ENCODE peak calls at places on chromosome 6, in five cellular contexts. S, B, K, I and Q are unnamed samples.

GRCh38 chr6:34465551-34466241 is at the start of gene PACSIN1:
- DNase-seq in K (no peak), B (no peak), I (peak), S (no peak), Q (no peak)

GRCh38 chr6:89555751-89556150 is 82.8 kb downstream of the LYRM2 start:
- DNase-seq in S (no peak), B (no peak), K (no peak), I (no peak), Q (no peak)

GRCh38 chr6:142635130-142635529 is 309.8 kb downstream of the HIVEP2 start:
- DNase-seq in S (no peak), K (peak), B (peak), I (no peak), Q (no peak)

GRCh38 chr6:68718379-68719073 is 83.4 kb downstream of the ADGRB3 start:
- DNase-seq in S (peak), K (no peak), B (no peak), I (no peak), Q (no peak)

GRCh38 chr6:39952170-39952569 is 17.9 kb upstream of the MOCS1 start:
- DNase-seq in I (no peak), K (no peak), B (no peak), S (peak), Q (no peak)

GRCh38 chr6:35719407-35719829 is 17.4 kb upstream of the ARMC12 start:
- DNase-seq in I (no peak), S (no peak), K (no peak), B (no peak), Q (no peak)

GRCh38 chr6:61909541-61909940 is 376.5 kb downstream of the KHDRBS2 start:
- DNase-seq in S (no peak), B (no peak), I (no peak), K (no peak), Q (no peak)

GRCh38 chr6:65728879-65729479 is 22.0 kb upstream of the EYS start:
- DNase-seq in B (no peak), K (no peak), I (no peak), S (no peak), Q (no peak)

GRCh38 chr6:57173886-57174510 is 1.9 kb downstream of the BAG2 start:
- DNase-seq in B (peak), I (no peak), K (peak), S (peak), Q (no peak)

GRCh38 chr6:54481096-54481495 is 172.9 kb downstream of the TINAG start:
- DNase-seq in S (no peak), K (no peak), I (no peak), B (no peak), Q (peak)

GRCh38 chr6:117677553-117678131 is 2.4 kb downstream of the NUS1 start:
- DNase-seq in S (peak), B (no peak), I (no peak), K (peak), Q (peak)

GRCh38 chr6:142478117-142478516 is 176.3 kb downstream of the ADGRG6 start:
- DNase-seq in I (no peak), B (peak), S (peak), K (peak), Q (no peak)

GRCh38 chr6:167795874-167796667 is 30.6 kb upstream of the AFDN start:
- DNase-seq in K (peak), S (no peak), B (no peak), I (no peak), Q (peak)

GRCh38 chr6:4224082-4224978 is 89.0 kb upstream of the ECI2 start:
- DNase-seq in K (peak), I (no peak), S (no peak), B (no peak), Q (no peak)

GRCh38 chr6:152206072-152206818 is 398.8 kb downstream of the ESR1 start:
- DNase-seq in S (no peak), B (no peak), I (no peak), K (peak), Q (peak)

GRCh38 chr6:142744836-142745235 is 200.1 kb downstream of the HIVEP2 start:
- DNase-seq in K (no peak), I (no peak), S (no peak), B (no peak), Q (no peak)

GRCh38 chr6:118784641-118785164 is 109.2 kb upstream of the ASF1A start:
- DNase-seq in S (no peak), I (no peak), K (peak), B (no peak), Q (no peak)

GRCh38 chr6:108947114-108947854 is 99.1 kb downstream of the ARMC2 start:
- DNase-seq in I (no peak), K (peak), S (peak), B (peak), Q (no peak)

GRCh38 chr6:43247115-43247999 is 4.1 kb downstream of the TTBK1 start:
- DNase-seq in B (peak), S (peak), I (peak), K (peak), Q (peak)

GRCh38 chr6:55277628-55278003 is 49.7 kb upstream of the GFRAL start:
- DNase-seq in B (no peak), K (no peak), I (no peak), S (no peak), Q (no peak)

GRCh38 chr6:87366428-87366827 is 21.8 kb downstream of the C6orf163 start:
- DNase-seq in S (no peak), B (no peak), K (peak), I (no peak), Q (peak)

GRCh38 chr6:130574146-130574545 is 208.3 kb downstream of the TMEM200A start:
- DNase-seq in K (peak), S (no peak), I (no peak), B (no peak), Q (no peak)